ENCODE peak calls at places on chromosomes 1 and 21, in five cellular contexts. F is heart right ventricle, S is astrocyte of the spinal cord, E is lower lobe of right lung, C is kidney. Q is an unnamed sample.

GRCh38 chr21:44402323-44403105 is 49.1 kb downstream of the TRPM2 start:
- DNase-seq in F (no peak), C (peak; percentile 62), E (no peak), S (no peak), Q (no peak)

GRCh38 chr1:170224469-170224868 is 78.7 kb downstream of the NTMT2 start:
- DNase-seq in E (no peak), S (no peak), C (no peak), F (no peak), Q (no peak)

GRCh38 chr1:246528933-246529731 is 22.1 kb upstream of the SMYD3 start:
- DNase-seq in F (no peak), S (no peak), E (no peak), C (no peak), Q (no peak)

GRCh38 chr1:45325816-45326506 is 734 bp upstream of the HPDL start:
- DNase-seq in F (no peak), E (no peak), S (no peak), C (no peak), Q (no peak)

GRCh38 chr1:157992031-157992568 is 1.3 kb upstream of the KIRREL1 start:
- DNase-seq in F (peak; percentile 77), S (peak; percentile 68), E (no peak), C (peak; percentile 81), Q (no peak)

GRCh38 chr1:222828939-222829338 is 14.1 kb downstream of the DISP1 start:
- DNase-seq in S (no peak), E (no peak), C (no peak), F (no peak), Q (no peak)

GRCh38 chr1:173802961-173803360 is 21.5 kb upstream of the DARS2 start:
- DNase-seq in F (no peak), S (peak; percentile 23), E (no peak), C (no peak), Q (no peak)

GRCh38 chr1:112625696-112626095 is 6.1 kb downstream of the CAPZA1 start:
- DNase-seq in E (no peak), F (peak; percentile 37), S (no peak), C (no peak), Q (no peak)

GRCh38 chr1:53390261-53390660 is 62.4 kb upstream of the LRP8 start:
- DNase-seq in E (peak; percentile 64), F (peak; percentile 21), S (no peak), C (peak; percentile 54), Q (no peak)

GRCh38 chr1:208238710-208239517 is 5.3 kb downstream of the PLXNA2 start:
- DNase-seq in S (peak; percentile 67), E (no peak), F (no peak), C (no peak), Q (no peak)

GRCh38 chr1:168084396-168085231 is 52.1 kb downstream of the GPR161 start:
- DNase-seq in C (peak; percentile 85), S (peak; percentile 40), F (peak; percentile 39), E (peak; percentile 77), Q (no peak)

GRCh38 chr1:216554934-216555333 is 131.7 kb upstream of the USH2A start:
- DNase-seq in C (no peak), S (peak; percentile 24), F (no peak), E (no peak), Q (no peak)

GRCh38 chr21:43331962-43332458 is 94.9 kb downstream of the SIK1 start:
- DNase-seq in S (peak; percentile 95), F (peak; percentile 58), E (peak; percentile 71), C (peak; percentile 78), Q (no peak)

GRCh38 chr1:247287460-247287859 is 31.6 kb downstream of the VN1R5 start:
- DNase-seq in S (no peak), F (no peak), C (no peak), E (no peak), Q (no peak)

GRCh38 chr1:58934711-58935110 is 150.9 kb upstream of the JUN start:
- DNase-seq in S (peak; percentile 27), C (no peak), F (no peak), E (no peak), Q (no peak)

GRCh38 chr21:33208534-33208933 is 21.2 kb upstream of the IFNAR2 start:
- DNase-seq in E (no peak), C (no peak), F (no peak), S (no peak), Q (no peak)

GRCh38 chr1:33519240-33519884 is 46.9 kb downstream of the ZSCAN20 start:
- DNase-seq in S (no peak), C (no peak), F (no peak), E (no peak), Q (no peak)

GRCh38 chr21:34029724-34030528 is 43.5 kb upstream of the MRPS6 start:
- DNase-seq in C (no peak), E (no peak), S (peak; percentile 82), F (peak; percentile 46), Q (no peak)

GRCh38 chr1:109256971-109257681 is 7.8 kb downstream of the CELSR2 start:
- DNase-seq in F (no peak), E (no peak), C (no peak), S (no peak), Q (no peak)

GRCh38 chr1:108080448-108080847 is 115.5 kb upstream of the VAV3 start:
- DNase-seq in S (no peak), E (no peak), F (no peak), C (no peak), Q (no peak)

GRCh38 chr1:156492591-156493080 is 7.9 kb downstream of the MEF2D start:
- DNase-seq in F (no peak), C (peak; percentile 76), S (no peak), E (peak; percentile 64), Q (no peak)

GRCh38 chr1:1119272-1119890 is 3.5 kb upstream of the C1orf159 start:
- DNase-seq in E (peak; percentile 44), F (no peak), S (no peak), C (peak; percentile 65), Q (no peak)

GRCh38 chr1:248243204-248243603 is 12.0 kb downstream of the OR2M4 start:
- DNase-seq in F (peak; percentile 3), C (peak; percentile 47), S (peak; percentile 2), E (peak; percentile 47), Q (no peak)

GRCh38 chr1:158071106-158071505 is 77.7 kb downstream of the KIRREL1 start:
- DNase-seq in E (no peak), C (no peak), F (no peak), S (peak; percentile 15), Q (no peak)

GRCh38 chr21:35603471-35603870 is 456.9 kb downstream of the SETD4 start:
- DNase-seq in S (no peak), F (no peak), C (no peak), E (no peak), Q (no peak)

GRCh38 chr1:38831753-38832734 is 27.5 kb downstream of the RRAGC start:
- DNase-seq in E (no peak), S (no peak), C (no peak), F (no peak), Q (no peak)

GRCh38 chr1:153466908-153467307 is 6.5 kb upstream of the S100A7 start:
- DNase-seq in C (no peak), S (no peak), F (no peak), E (no peak), Q (no peak)

GRCh38 chr1:148263128-148263905 is 111.2 kb upstream of the NBPF11 start:
- DNase-seq in E (peak; percentile 67), S (peak; percentile 88), F (peak; percentile 43), C (peak; percentile 85), Q (no peak)

GRCh38 chr1:148263906-148264255 is 111.8 kb upstream of the NBPF11 start:
- DNase-seq in E (no peak), C (no peak), S (no peak), F (no peak), Q (no peak)

DNA sequence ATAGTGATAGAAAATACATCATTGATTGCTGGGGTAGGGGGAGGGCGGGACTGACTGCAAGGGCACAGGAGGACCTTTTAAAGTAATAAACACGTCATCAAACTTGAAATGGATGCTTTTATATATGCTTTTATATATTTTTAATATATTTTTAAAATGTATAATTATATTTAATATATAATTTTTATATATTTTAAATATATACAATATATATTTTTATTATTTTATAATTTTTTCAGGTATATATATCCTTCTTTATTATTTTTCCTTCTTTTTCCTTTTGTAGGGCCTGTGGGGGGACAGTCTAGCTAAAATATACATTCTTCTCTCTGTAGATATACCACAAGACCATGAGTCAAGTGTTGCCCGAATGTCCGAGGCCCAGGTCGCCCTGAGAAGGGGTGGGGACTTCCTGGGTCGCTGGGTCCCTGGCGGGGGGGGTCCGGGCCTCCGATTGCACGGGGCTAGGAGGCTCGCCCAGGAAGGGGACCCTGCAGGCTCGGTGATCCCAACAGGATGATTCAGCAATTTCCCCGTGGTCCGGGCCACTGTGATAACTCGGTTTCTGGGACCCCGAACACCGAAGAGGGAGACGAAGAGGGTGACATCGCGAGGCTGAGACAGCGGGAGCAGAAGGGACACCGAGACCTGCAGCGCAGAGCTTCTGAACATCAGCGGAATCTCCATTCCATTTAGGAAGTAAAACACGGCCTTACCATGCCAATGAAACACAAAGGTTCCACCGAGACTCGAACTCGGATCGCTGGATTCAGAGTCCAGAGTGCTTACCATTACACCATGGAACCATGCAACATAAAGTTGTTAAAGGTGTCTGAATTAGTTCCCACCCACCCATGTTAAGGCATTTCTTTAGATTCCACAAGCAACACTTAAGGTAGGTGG is 112.5 kb upstream of the NBPF11 start:
- DNase-seq in S (peak; percentile 73), C (no peak), E (no peak), F (no peak), Q (no peak)
- H3K4me3 ChIP-seq in S (peak overlapping the region; percentile 48), C (no peak overlapping the region), E (no peak overlapping the region), F (no peak overlapping the region), Q (no peak overlapping the region)

GRCh38 chr1:201982923-201983805 is 716 bp downstream of the RNPEP start:
- DNase-seq in E (peak; percentile 85), C (peak; percentile 91), F (peak; percentile 82), S (peak; percentile 67), Q (no peak)
- TF ChIP-seq CTCF in E (peak; percentile 26), C (no peak), F (no peak), S (no peak), Q (no peak)

GRCh38 chr1:162197041-162197511 is 127.6 kb downstream of the NOS1AP start:
- DNase-seq in S (no peak), F (no peak), E (no peak), C (no peak), Q (no peak)
- H3K4me3 ChIP-seq in S (no peak overlapping the region), F (no peak overlapping the region), E (no peak overlapping the region), C (peak overlapping the region; percentile 7), Q (no peak overlapping the region)

GRCh38 chr1:16605532-16605931 is 7.8 kb downstream of the NBPF1 start:
- DNase-seq in S (no peak), E (no peak), F (no peak), C (peak; percentile 61), Q (no peak)
- TF ChIP-seq CTCF in S (no peak), E (no peak), F (no peak), C (no peak), Q (no peak)

DNA sequence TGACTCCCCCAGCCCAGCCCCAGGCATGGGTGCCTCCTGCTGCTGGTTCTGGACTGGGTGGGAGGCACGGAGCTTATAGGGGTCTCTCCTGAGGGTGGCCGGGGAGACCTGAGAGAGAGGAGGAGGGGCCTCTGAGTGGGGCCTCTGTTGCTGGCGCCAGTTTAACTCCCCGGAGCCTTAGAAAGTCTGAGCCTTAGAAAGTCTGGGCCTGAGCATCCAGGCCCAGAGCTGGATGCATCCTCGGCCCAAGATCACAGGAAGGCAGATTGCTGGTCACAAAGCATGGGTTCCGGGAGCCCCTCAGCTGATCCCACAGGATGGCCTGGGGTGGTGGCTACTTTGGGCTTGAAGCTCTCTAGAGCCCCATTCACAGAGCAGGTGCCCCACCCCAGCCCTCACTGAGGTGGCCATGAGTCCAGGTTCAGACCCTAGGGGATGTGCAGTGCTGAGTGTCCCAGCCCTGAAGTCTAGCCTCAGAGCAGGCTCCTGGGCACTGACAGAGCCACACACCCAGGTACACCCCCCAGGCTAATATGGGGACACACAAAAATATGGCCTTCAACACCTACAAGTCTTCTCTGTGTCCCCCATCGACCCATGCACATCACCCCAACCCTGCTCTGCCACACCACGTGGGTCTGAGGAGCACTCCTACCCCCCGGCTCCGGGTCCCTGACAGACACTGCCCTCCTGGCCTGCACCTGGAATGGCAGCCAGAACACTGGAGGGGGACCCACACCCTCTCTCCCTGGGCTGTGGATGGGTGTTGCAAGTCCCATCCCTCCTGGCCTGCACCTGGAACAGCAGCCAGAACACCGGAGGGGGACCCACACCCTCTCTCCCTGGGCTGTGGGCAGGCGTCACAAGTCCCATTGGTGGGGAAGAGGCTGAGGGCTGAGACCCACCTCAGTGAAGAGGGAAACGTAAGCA is 9.7 kb downstream of the PLA2G2F start:
- DNase-seq in F (no peak), C (peak; percentile 58), S (no peak), E (no peak), Q (no peak)
- H3K4me3 ChIP-seq in F (no peak overlapping the region), C (no peak overlapping the region), S (no peak overlapping the region), E (no peak overlapping the region), Q (no peak overlapping the region)